ENCODE peak calls at places on chromosome 21, in four cellular contexts. B is aorta, F is KG1, Z is Caki2. G is an unnamed sample.

GRCh38 chr21:38126677-38127271 is 130.0 kb upstream of the KCNJ15 start:
- DNase-seq in B (peak), Z (peak), F (peak), G (peak)

GRCh38 chr21:38475519-38475918 is 22.8 kb downstream of the ERG start:
- DNase-seq in F (no peak), Z (no peak), B (no peak), G (no peak)

GRCh38 chr21:38114717-38115333 is 142.0 kb upstream of the KCNJ15 start:
- DNase-seq in Z (no peak), F (no peak), B (no peak), G (no peak)

GRCh38 chr21:32868631-32869454 is 97.3 kb upstream of the PAXBP1 start:
- DNase-seq in Z (no peak), F (no peak), B (no peak), G (no peak)

GRCh38 chr21:32887026-32887425 is 115.5 kb upstream of the PAXBP1 start:
- DNase-seq in B (no peak), Z (no peak), F (no peak), G (no peak)

GRCh38 chr21:28624626-28625025 is 368.1 kb downstream of the LTN1 start:
- DNase-seq in F (no peak), B (no peak), Z (no peak), G (no peak)

GRCh38 chr21:21714396-21714795 is 716.2 kb downstream of the NCAM2 start:
- DNase-seq in Z (no peak), B (no peak), F (no peak), G (no peak)

GRCh38 chr21:42505090-42505726 is 8.4 kb upstream of the SLC37A1 start:
- DNase-seq in F (no peak), Z (no peak), B (no peak), G (no peak)

GRCh38 chr21:46221664-46222435 is 6.7 kb downstream of the LSS start:
- DNase-seq in F (no peak), Z (no peak), B (no peak), G (no peak)

GRCh38 chr21:15826147-15826780 is 96.5 kb downstream of the USP25 start:
- DNase-seq in F (no peak), Z (peak), B (no peak), G (no peak)